ENCODE peak calls at places on chromosomes 16 and 17, in four cellular contexts. H is anterior cingulate cortex, U is left ventricle myocardium inferior, O is uterus. C is an unnamed sample.

GRCh38 chr16:12375341-12375740 is 398.8 kb downstream of the SNX29 start:
- DNase-seq in H (no peak), U (peak; percentile 24), O (no peak), C (no peak)

GRCh38 chr16:2786826-2787151 is 571 bp downstream of the PRSS33 start:
- DNase-seq in H (no peak), U (no peak), O (no peak), C (no peak)

GRCh38 chr17:37110816-37111215 is 162.1 kb downstream of the AATF start:
- DNase-seq in H (no peak), U (no peak), O (no peak), C (no peak)

GRCh38 chr17:35749560-35750412 is 3.3 kb downstream of the GAS2L2 start:
- DNase-seq in H (no peak), U (no peak), O (no peak), C (no peak)

GRCh38 chr16:54062361-54063346 is 223.9 kb downstream of the IRX3 start:
- DNase-seq in H (no peak), U (no peak), O (no peak), C (no peak)

GRCh38 chr16:75305364-75306101 is 54.1 kb upstream of the BCAR1 start:
- DNase-seq in H (no peak), U (peak; percentile 40), O (peak; percentile 76), C (no peak)

GRCh38 chr17:17849863-17850373 is 13.1 kb upstream of the SREBF1 start:
- DNase-seq in H (no peak), U (peak; percentile 42), O (peak; percentile 63), C (no peak)

GRCh38 chr17:47077576-47077975 is 98.5 kb upstream of the RPRML start:
- DNase-seq in H (no peak), U (no peak), O (no peak), C (no peak)

GRCh38 chr17:76268015-76268749 is 3.0 kb downstream of the UBALD2 start:
- DNase-seq in H (no peak), U (peak; percentile 84), O (peak; percentile 61), C (no peak)

GRCh38 chr16:23510154-23510914 is at the start of gene GGA2:
- DNase-seq in H (peak; percentile 43), U (peak; percentile 86), O (peak; percentile 90), C (peak; percentile 37)

GRCh38 chr16:50386139-50386538 is 17.4 kb upstream of the BRD7 start:
- DNase-seq in H (no peak), U (no peak), O (no peak), C (no peak)

GRCh38 chr17:35011671-35012216 is 31.4 kb downstream of the LIG3 start:
- DNase-seq in H (no peak), U (no peak), O (no peak), C (no peak)

GRCh38 chr16:28930652-28931051 is 1.1 kb upstream of the CD19 start:
- DNase-seq in H (no peak), U (no peak), O (no peak), C (no peak)

GRCh38 chr16:49755291-49755611 is 100.7 kb downstream of the ZNF423 start:
- DNase-seq in H (no peak), U (no peak), O (no peak), C (no peak)

GRCh38 chr17:64005734-64006167 is 7.6 kb downstream of the PRR29 start:
- DNase-seq in H (no peak), U (no peak), O (no peak), C (no peak)

GRCh38 chr16:88369447-88370008 is 13.2 kb upstream of the ZNF469 start:
- DNase-seq in H (no peak), U (no peak), O (no peak), C (no peak)

GRCh38 chr17:21370430-21370829 is 5.7 kb upstream of the KCNJ12 start:
- DNase-seq in H (no peak), U (peak; percentile 79), O (no peak), C (no peak)

GRCh38 chr17:48259710-48260291 is 152.2 kb downstream of the SNX11 start:
- DNase-seq in H (no peak), U (no peak), O (no peak), C (peak; percentile 18)

GRCh38 chr16:22979038-22979437 is 165.1 kb downstream of the HS3ST2 start:
- DNase-seq in H (no peak), U (no peak), O (no peak), C (no peak)

GRCh38 chr16:85391769-85392583 is 221.1 kb upstream of the GSE1 start:
- DNase-seq in H (no peak), U (peak; percentile 9), O (no peak), C (no peak)

GRCh38 chr16:68251812-68252211 is 6.6 kb downstream of the PLA2G15 start:
- DNase-seq in H (no peak), U (peak; percentile 37), O (no peak), C (no peak)

GRCh38 chr17:16215965-16216316 is 607 bp upstream of the NCOR1 start:
- DNase-seq in H (no peak), U (no peak), O (no peak), C (peak; percentile 29)

GRCh38 chr16:12673466-12673865 is 130.2 kb downstream of the CPPED1 start:
- DNase-seq in H (no peak), U (no peak), O (no peak), C (no peak)